ENCODE peak calls at places on chromosomes 16 and 17, in seven cellular contexts. One of them, this sample, is unnamed. For H4K20me1, the result is how much of the 10 kb centered on the place peaks cover.

GRCh38 chr17:46274238-46274637 is 20.7 kb upstream of the LRRC37A start:
- DNase-seq in K562: no peak
- DNase-seq in endothelial cell of umbilical vein: no peak
- DNase-seq in HepG2: peak
- DNase-seq in SK-N-SH: no peak
- DNase-seq in GM12878: no peak
- DNase-seq in H1: no peak
- DNase-seq in this sample: no peak

GRCh38 chr16:9060225-9060624 is 31.2 kb upstream of the HAPSTR1 start:
- DNase-seq in H1: no peak
- DNase-seq in K562: no peak
- DNase-seq in GM12878: no peak
- DNase-seq in HepG2: no peak
- DNase-seq in endothelial cell of umbilical vein: no peak
- DNase-seq in SK-N-SH: no peak
- DNase-seq in this sample: no peak

GRCh38 chr17:81740395-81740961 is 28.4 kb downstream of the SLC25A10 start:
- DNase-seq in H1: no peak
- DNase-seq in HepG2: no peak
- DNase-seq in endothelial cell of umbilical vein: peak
- DNase-seq in K562: peak
- DNase-seq in GM12878: no peak
- DNase-seq in SK-N-SH: no peak
- DNase-seq in this sample: no peak

GRCh38 chr16:30896203-30896889 is at the start of gene CTF1:
- DNase-seq in H1: no peak
- DNase-seq in K562: peak
- DNase-seq in SK-N-SH: peak
- DNase-seq in endothelial cell of umbilical vein: peak
- DNase-seq in HepG2: peak
- DNase-seq in GM12878: no peak
- DNase-seq in this sample: peak

GRCh38 chr17:16255481-16255901 is 38.5 kb downstream of the PIGL start:
- DNase-seq in SK-N-SH: no peak
- DNase-seq in HepG2: peak
- DNase-seq in H1: peak
- DNase-seq in K562: no peak
- DNase-seq in GM12878: no peak
- DNase-seq in endothelial cell of umbilical vein: peak
- DNase-seq in this sample: no peak

GRCh38 chr16:66923247-66923851 is 2.0 kb downstream of the RRAD start:
- DNase-seq in HepG2: no peak
- DNase-seq in K562: no peak
- DNase-seq in endothelial cell of umbilical vein: no peak
- DNase-seq in SK-N-SH: no peak
- DNase-seq in H1: no peak
- DNase-seq in GM12878: no peak
- DNase-seq in this sample: no peak

GRCh38 chr17:76685366-76685765 is 25.4 kb downstream of the MXRA7 start:
- DNase-seq in GM12878: no peak
- DNase-seq in endothelial cell of umbilical vein: no peak
- DNase-seq in H1: no peak
- DNase-seq in K562: no peak
- DNase-seq in HepG2: no peak
- DNase-seq in SK-N-SH: no peak
- DNase-seq in this sample: no peak

GRCh38 chr17:11853321-11854151 is 143.7 kb downstream of the ZNF18 start:
- DNase-seq in K562: no peak
- DNase-seq in H1: no peak
- DNase-seq in SK-N-SH: no peak
- DNase-seq in endothelial cell of umbilical vein: no peak
- DNase-seq in GM12878: no peak
- DNase-seq in HepG2: no peak
- DNase-seq in this sample: no peak

GRCh38 chr16:47834485-47835024 is 321.2 kb downstream of the ABCC12 start:
- DNase-seq in K562: no peak
- DNase-seq in SK-N-SH: no peak
- DNase-seq in endothelial cell of umbilical vein: no peak
- DNase-seq in HepG2: no peak
- DNase-seq in H1: no peak
- DNase-seq in GM12878: no peak
- DNase-seq in this sample: no peak

GRCh38 chr16:30771726-30772125 is 9.6 kb downstream of the RNF40 start:
- DNase-seq in endothelial cell of umbilical vein: no peak
- DNase-seq in K562: no peak
- DNase-seq in GM12878: no peak
- DNase-seq in H1: no peak
- DNase-seq in SK-N-SH: no peak
- DNase-seq in HepG2: no peak
- DNase-seq in this sample: no peak

GRCh38 chr17:50642071-50642721 is 7.5 kb downstream of the ABCC3 start:
- DNase-seq in H1: no peak
- DNase-seq in K562: no peak
- DNase-seq in HepG2: no peak
- DNase-seq in SK-N-SH: no peak
- DNase-seq in GM12878: no peak
- DNase-seq in endothelial cell of umbilical vein: no peak
- DNase-seq in this sample: no peak

GRCh38 chr17:50649042-50649908 is 14.6 kb downstream of the ABCC3 start:
- DNase-seq in K562: no peak
- DNase-seq in SK-N-SH: no peak
- DNase-seq in GM12878: no peak
- DNase-seq in H1: no peak
- DNase-seq in HepG2: no peak
- DNase-seq in endothelial cell of umbilical vein: no peak
- DNase-seq in this sample: peak

GRCh38 chr17:50647187-50647586 is 12.5 kb downstream of the ABCC3 start:
- DNase-seq in H1: no peak
- DNase-seq in SK-N-SH: no peak
- DNase-seq in K562: no peak
- DNase-seq in HepG2: no peak
- DNase-seq in GM12878: no peak
- DNase-seq in endothelial cell of umbilical vein: no peak
- DNase-seq in this sample: no peak

GRCh38 chr17:50642722-50643656 is 8.3 kb downstream of the ABCC3 start:
- DNase-seq in GM12878: no peak
- DNase-seq in endothelial cell of umbilical vein: no peak
- DNase-seq in HepG2: peak
- DNase-seq in SK-N-SH: no peak
- DNase-seq in K562: no peak
- DNase-seq in H1: no peak
- DNase-seq in this sample: no peak

DNA sequence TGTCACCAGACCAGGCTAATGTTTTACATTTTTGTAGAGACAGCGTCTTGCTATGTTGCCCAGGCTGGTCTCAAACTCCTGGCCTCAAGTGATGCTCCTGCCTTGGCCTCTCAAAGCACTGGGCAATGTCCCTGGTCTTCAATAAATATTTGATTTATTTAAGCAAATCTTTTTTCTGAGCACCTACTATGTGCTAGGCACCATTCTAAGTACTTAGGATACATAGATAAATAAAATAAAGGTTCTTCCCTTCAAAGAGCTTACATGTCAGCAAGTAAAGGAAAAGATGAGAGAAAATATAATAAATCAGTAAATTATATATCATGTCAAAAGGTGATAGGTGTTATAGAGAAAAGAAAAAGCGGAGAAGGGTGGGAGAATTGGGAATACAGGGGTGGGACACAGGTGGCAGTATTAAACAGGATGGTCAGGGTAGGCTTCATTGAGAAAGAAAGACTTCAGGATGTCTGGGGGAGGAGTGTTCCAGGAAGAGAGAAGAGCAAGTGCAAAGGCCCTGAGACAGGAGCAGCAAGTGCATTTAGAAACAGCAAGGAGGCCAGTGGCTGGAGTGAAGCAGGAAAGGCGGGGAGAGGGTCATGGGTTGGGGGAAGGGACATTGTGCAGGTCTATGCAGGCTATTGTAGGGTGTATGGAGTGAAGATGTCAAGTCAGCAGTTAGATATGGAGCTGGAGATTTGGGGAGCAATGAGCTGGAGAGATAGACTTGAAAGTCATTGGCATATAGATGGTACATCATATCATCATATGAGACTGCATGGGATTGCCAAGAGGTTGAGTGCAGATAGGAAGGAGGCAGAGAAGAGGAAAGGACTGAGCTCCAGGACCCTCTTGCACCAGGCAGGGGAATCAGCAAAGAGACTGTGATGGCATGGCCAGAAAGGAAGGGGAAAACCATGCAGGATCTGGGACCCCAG is 11.3 kb downstream of the ABCC3 start:
- DNase-seq in HepG2: no peak
- DNase-seq in endothelial cell of umbilical vein: no peak
- DNase-seq in GM12878: no peak
- DNase-seq in SK-N-SH: no peak
- DNase-seq in K562: no peak
- DNase-seq in H1: no peak
- DNase-seq in this sample: no peak
- TF ChIP-seq MAX in HepG2: no peak
- TF ChIP-seq MAX in endothelial cell of umbilical vein: no peak
- TF ChIP-seq MAX in GM12878: no peak
- TF ChIP-seq MAX in SK-N-SH: no peak
- TF ChIP-seq MAX in K562: no peak
- TF ChIP-seq MAX in H1: no peak
- TF ChIP-seq MAX in this sample: no peak

DNA sequence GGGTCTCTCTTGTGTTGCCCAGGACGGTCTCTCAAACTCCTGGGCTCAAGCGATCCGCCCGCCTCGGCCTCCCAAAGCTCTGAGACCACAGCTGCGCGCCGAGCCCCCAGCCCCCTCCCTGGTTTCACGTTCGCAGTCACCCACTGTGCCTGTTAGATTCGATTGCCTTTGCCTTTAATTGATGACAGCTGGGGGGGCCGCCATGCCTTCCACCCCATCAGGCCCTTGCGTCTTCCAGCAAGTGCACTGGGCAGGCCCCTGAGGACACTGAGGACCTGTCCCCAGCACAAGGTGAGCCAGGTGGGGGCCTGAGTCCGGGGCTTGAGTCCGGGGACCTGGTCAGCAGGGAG is 3.3 kb downstream of the IGFALS start:
- DNase-seq in endothelial cell of umbilical vein: no peak
- DNase-seq in K562: no peak
- DNase-seq in SK-N-SH: no peak
- DNase-seq in H1: no peak
- DNase-seq in HepG2: no peak
- DNase-seq in GM12878: no peak
- DNase-seq in this sample: no peak
- H4K20me1 ChIP-seq in endothelial cell of umbilical vein: under half
- H4K20me1 ChIP-seq in K562: under half
- H4K20me1 ChIP-seq in SK-N-SH: under half
- H4K20me1 ChIP-seq in H1: under half
- H4K20me1 ChIP-seq in HepG2: under half
- H4K20me1 ChIP-seq in GM12878: under half
- H4K20me1 ChIP-seq in this sample: under half

GRCh38 chr17:57566724-57567123 is 178.4 kb downstream of the CCDC182 start:
- DNase-seq in SK-N-SH: no peak
- DNase-seq in K562: no peak
- DNase-seq in endothelial cell of umbilical vein: no peak
- DNase-seq in H1: no peak
- DNase-seq in HepG2: no peak
- DNase-seq in GM12878: no peak
- DNase-seq in this sample: no peak
- TF ChIP-seq MAX in SK-N-SH: no peak
- TF ChIP-seq MAX in K562: no peak
- TF ChIP-seq MAX in endothelial cell of umbilical vein: no peak
- TF ChIP-seq MAX in H1: no peak
- TF ChIP-seq MAX in HepG2: no peak
- TF ChIP-seq MAX in GM12878: no peak
- TF ChIP-seq MAX in this sample: no peak

GRCh38 chr16:24102120-24102740 is 153.9 kb upstream of the CACNG3 start:
- DNase-seq in HepG2: no peak
- DNase-seq in K562: peak
- DNase-seq in endothelial cell of umbilical vein: no peak
- DNase-seq in GM12878: no peak
- DNase-seq in SK-N-SH: peak
- DNase-seq in H1: no peak
- DNase-seq in this sample: no peak
- H4K20me1 ChIP-seq in HepG2: under half
- H4K20me1 ChIP-seq in K562: under half
- H4K20me1 ChIP-seq in endothelial cell of umbilical vein: under half
- H4K20me1 ChIP-seq in GM12878: under half
- H4K20me1 ChIP-seq in SK-N-SH: under half
- H4K20me1 ChIP-seq in H1: under half
- H4K20me1 ChIP-seq in this sample: under half

DNA sequence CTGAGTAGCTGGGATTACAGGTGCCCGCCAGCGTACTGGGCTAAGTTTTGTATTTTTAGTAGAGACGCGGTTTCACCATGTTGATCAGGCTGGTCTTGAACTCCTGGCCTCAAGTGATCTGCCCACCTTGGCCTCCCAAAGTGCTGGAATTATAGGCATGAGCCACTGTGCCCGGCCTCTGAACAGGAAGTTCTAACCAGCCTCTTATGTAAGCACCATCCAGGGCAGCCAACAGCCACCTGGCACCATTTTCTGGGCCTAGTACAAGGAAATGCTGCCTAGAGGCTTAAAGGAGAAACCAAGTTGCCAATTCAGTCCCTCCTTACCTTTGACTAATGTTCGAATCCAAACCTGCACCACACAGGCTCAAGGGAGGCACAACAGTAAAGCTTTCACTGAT is 8.5 kb upstream of the SLC39A11 start:
- DNase-seq in endothelial cell of umbilical vein: no peak
- DNase-seq in H1: no peak
- DNase-seq in K562: no peak
- DNase-seq in HepG2: no peak
- DNase-seq in SK-N-SH: no peak
- DNase-seq in GM12878: no peak
- DNase-seq in this sample: no peak
- TF ChIP-seq MAX in endothelial cell of umbilical vein: no peak
- TF ChIP-seq MAX in H1: no peak
- TF ChIP-seq MAX in K562: no peak
- TF ChIP-seq MAX in HepG2: no peak
- TF ChIP-seq MAX in SK-N-SH: no peak
- TF ChIP-seq MAX in GM12878: no peak
- TF ChIP-seq MAX in this sample: no peak

DNA sequence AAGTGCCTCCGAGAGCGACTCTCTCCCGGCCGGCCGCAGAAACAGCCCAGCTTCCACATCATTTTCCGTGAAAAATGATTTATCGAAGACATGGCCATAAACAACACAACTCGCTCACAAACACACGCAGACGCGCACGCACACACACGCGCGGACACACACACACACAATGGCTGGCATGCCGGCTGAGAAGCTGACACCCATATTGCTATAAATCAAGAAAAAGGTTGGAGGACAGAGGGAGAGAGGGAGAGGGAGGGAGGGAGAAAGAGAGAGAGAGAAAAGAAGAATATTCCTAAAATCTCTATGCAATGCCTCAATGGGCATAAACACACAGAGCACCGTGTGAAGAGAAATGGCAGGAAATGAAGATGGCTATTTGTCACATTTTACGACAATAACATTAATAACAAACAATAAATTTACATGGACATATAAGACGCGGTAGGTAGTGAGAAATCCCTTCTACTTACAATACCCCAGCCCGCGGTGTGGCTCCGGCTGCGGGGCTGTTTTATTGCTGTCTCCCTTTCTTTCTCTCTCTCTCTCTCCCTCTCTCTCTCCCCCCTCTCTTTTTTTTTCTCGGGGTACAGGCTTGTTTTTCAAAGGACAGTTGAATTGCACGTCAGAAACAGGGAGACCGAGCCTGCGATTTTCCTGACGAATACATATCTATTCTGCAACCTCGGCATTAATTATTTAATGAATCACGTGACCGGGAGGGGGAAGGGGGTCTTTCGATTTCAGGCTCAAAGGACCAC is 9.5 kb downstream of the HOXB4 start:
- DNase-seq in K562: no peak
- DNase-seq in SK-N-SH: no peak
- DNase-seq in H1: no peak
- DNase-seq in HepG2: no peak
- DNase-seq in endothelial cell of umbilical vein: peak
- DNase-seq in GM12878: no peak
- DNase-seq in this sample: no peak
- H4K20me1 ChIP-seq in K562: under half
- H4K20me1 ChIP-seq in SK-N-SH: under half
- H4K20me1 ChIP-seq in H1: under half
- H4K20me1 ChIP-seq in HepG2: under half
- H4K20me1 ChIP-seq in endothelial cell of umbilical vein: under half
- H4K20me1 ChIP-seq in GM12878: under half
- H4K20me1 ChIP-seq in this sample: under half

This sample was measured in HCT116.